ENCODE peak calls at places on chromosomes 7 and 10, in six cellular contexts. G, O, X, P, S and R are unnamed samples.

GRCh38 chr7:90980545-90980944 is 283.7 kb upstream of the FZD1 start:
- DNase-seq in S (no peak), G (no peak), O (peak), X (no peak), P (no peak), R (peak)

GRCh38 chr7:105205592-105206211 is 183.0 kb downstream of the SRPK2 start:
- DNase-seq in G (no peak), X (no peak), P (no peak), O (no peak), S (no peak), R (no peak)

GRCh38 chr10:123571978-123572377 is 94.2 kb upstream of the GPR26 start:
- DNase-seq in O (no peak), X (no peak), S (no peak), G (no peak), P (peak), R (no peak)

GRCh38 chr10:17113889-17114288 is 15.7 kb downstream of the CUBN start:
- DNase-seq in P (no peak), O (peak), G (no peak), X (no peak), S (no peak), R (no peak)

GRCh38 chr7:102008535-102009262 is 191.3 kb downstream of the CUX1 start:
- DNase-seq in X (peak), S (no peak), G (no peak), O (no peak), P (no peak), R (no peak)

GRCh38 chr10:113957013-113957412 is 86.7 kb upstream of the ADRB1 start:
- DNase-seq in O (peak), P (no peak), G (no peak), X (no peak), S (no peak), R (peak)

GRCh38 chr10:102869290-102870198 is at the start of gene AS3MT:
- DNase-seq in O (no peak), S (peak), X (peak), P (peak), G (peak), R (peak)

GRCh38 chr7:107408349-107408748 is 61.5 kb upstream of the GPR22 start:
- DNase-seq in G (no peak), X (no peak), P (no peak), S (no peak), O (peak), R (no peak)

GRCh38 chr7:79461660-79462059 is 8.2 kb upstream of the MAGI2 start:
- DNase-seq in X (peak), O (peak), P (no peak), S (no peak), G (no peak), R (peak)

GRCh38 chr10:33465747-33466146 is 131.3 kb upstream of the NRP1 start:
- DNase-seq in O (peak), S (no peak), X (no peak), G (no peak), P (no peak), R (no peak)

GRCh38 chr10:79402951-79403350 is 42.5 kb downstream of the ZCCHC24 start:
- DNase-seq in S (no peak), G (no peak), X (no peak), O (no peak), P (no peak), R (no peak)

GRCh38 chr7:44052771-44053365 is 8.4 kb downstream of the DBNL start:
- DNase-seq in P (no peak), S (no peak), O (no peak), G (no peak), X (no peak), R (no peak)
- H3K14ac ChIP-seq in P (no peak), S (no peak), O (no peak), G (no peak), X (no peak), R (no peak)

GRCh38 chr7:110507832-110508231 is 583.1 kb upstream of the LRRN3 start:
- DNase-seq in G (no peak), X (no peak), S (no peak), P (no peak), O (no peak), R (peak)
- H3K14ac ChIP-seq in G (no peak), X (no peak), S (no peak), P (no peak), O (no peak), R (no peak)

GRCh38 chr10:83582407-83583095 is 556.8 kb upstream of the GHITM start:
- DNase-seq in X (no peak), S (no peak), G (no peak), O (no peak), P (no peak), R (no peak)
- H3K14ac ChIP-seq in X (no peak), S (no peak), G (no peak), O (no peak), P (no peak), R (no peak)

DNA sequence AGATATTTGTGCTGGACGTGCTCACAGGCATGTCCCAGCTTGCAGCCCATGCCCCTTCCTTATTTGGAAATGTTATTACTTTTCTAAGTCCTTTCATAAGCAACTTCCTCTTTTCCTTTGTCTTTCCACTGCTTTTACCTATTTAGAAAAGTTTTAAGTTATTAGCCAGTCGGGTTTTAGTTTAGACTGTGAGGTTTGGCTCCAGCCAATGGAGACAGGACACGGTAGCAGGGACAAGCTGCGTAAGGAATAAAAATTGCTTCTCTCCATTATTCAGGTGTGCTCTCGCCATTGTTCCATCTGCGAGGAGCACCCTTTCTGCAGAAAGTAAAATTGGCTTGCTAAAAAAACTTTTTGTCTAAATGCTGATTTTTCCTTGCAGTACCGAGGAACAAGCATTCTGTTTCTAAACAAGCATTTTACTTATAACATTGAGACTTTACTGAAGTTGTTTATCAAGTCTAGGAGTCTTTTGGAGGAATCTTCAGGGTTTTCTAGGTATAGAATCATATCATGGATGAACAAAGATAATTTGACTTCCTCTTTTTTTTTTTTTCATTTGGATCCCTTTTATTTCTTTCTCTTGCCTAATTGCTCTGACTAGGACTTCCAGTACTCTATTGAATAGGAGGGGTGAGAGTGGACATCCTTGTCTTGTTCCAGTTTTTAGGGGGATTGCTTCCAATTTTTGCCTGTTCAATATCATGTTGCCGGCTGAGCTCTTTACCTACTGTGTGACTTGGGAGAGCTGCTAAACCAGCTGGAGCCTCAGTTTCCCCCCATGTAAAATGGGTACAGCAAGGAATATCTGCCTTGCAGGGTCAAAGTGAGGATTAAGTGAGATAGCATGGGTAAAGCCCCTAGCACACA is 63.8 kb downstream of the ALOX5 start:
- DNase-seq in S (no peak), G (no peak), X (no peak), O (no peak), P (no peak), R (no peak)
- H3K14ac ChIP-seq in S (no peak), G (no peak), X (no peak), O (peak), P (no peak), R (no peak)

GRCh38 chr10:21689881-21690280 is 155.8 kb downstream of the MLLT10 start:
- DNase-seq in X (no peak), O (no peak), G (no peak), P (no peak), S (no peak), R (no peak)
- H3K14ac ChIP-seq in X (no peak), O (no peak), G (no peak), P (no peak), S (no peak), R (no peak)